ENCODE peak calls at places on chromosomes 1 and 21, in five cellular contexts. A is activated naive CD8-positive, alpha-beta T cell treated with anti-CD3 and anti-CD28 coated beads, Interleukin-2, amount 50 U/mL, for 24 hours; B is HTR-8/SVneo; Q is fibroblast of gingiva; M is amniotic stem cell. I is an unnamed sample.

GRCh38 chr1:93328809-93329477 is 16.8 kb upstream of the DR1 start:
- DNase-seq in A (no peak), B (no peak), Q (peak), M (no peak), I (no peak)

GRCh38 chr1:179807691-179808485 is 64.8 kb downstream of the FAM163A start:
- DNase-seq in A (no peak), B (no peak), Q (no peak), M (no peak), I (peak)

GRCh38 chr1:198259336-198260109 is 102.7 kb downstream of the NEK7 start:
- DNase-seq in A (no peak), B (no peak), Q (no peak), M (no peak), I (no peak)

GRCh38 chr1:22074803-22075202 is 22.3 kb downstream of the CDC42 start:
- DNase-seq in A (no peak), B (no peak), Q (no peak), M (no peak), I (no peak)

GRCh38 chr1:219120625-219121544 is 52.8 kb upstream of the LYPLAL1 start:
- DNase-seq in A (no peak), B (no peak), Q (peak), M (peak), I (peak)

GRCh38 chr1:115492880-115493279 is 148.9 kb upstream of the VANGL1 start:
- DNase-seq in A (no peak), B (no peak), Q (peak), M (no peak), I (no peak)

GRCh38 chr1:10161121-10161520 is 49.2 kb upstream of the KIF1B start:
- DNase-seq in A (no peak), B (no peak), Q (no peak), M (no peak), I (no peak)

GRCh38 chr21:44930543-44930981 is 9.3 kb upstream of the SLX9 start:
- DNase-seq in A (peak), B (no peak), Q (peak), M (no peak), I (no peak)

GRCh38 chr1:167797005-167797404 is 75.2 kb downstream of the MPZL1 start:
- DNase-seq in A (no peak), B (peak), Q (peak), M (peak), I (peak)

GRCh38 chr1:155893389-155894142 is 17.6 kb downstream of the RIT1 start:
- DNase-seq in A (no peak), B (peak), Q (peak), M (peak), I (peak)

GRCh38 chr1:42886800-42887199 is 40.4 kb downstream of the ZNF691 start:
- DNase-seq in A (no peak), B (no peak), Q (no peak), M (no peak), I (no peak)

I was measured in HS-5.